ENCODE peak calls at places on chromosomes 12 and 14, in nine cellular contexts. A is adrenal gland, G is body of pancreas, T is ovary, W is tibial nerve, Z is heart left ventricle, X is A549, F is transverse colon, J is stomach. H is an unnamed sample.

GRCh38 chr12:121828306-121828705 is 24.5 kb downstream of the SETD1B start:
- DNase-seq in W (no peak), Z (no peak), A (peak; percentile 81), T (no peak), J (no peak), G (no peak), X (no peak), F (no peak), H (no peak)

GRCh38 chr12:53052419-53053222 is 2.8 kb downstream of the TNS2 start:
- DNase-seq in J (peak; percentile 92), A (peak; percentile 95), Z (peak; percentile 96), X (peak; percentile 77), G (peak; percentile 94), W (peak; percentile 94), F (peak; percentile 90), T (peak; percentile 96), H (no peak)

GRCh38 chr12:1915082-1915968 is 3.1 kb downstream of the CACNA2D4 start:
- DNase-seq in X (no peak), A (peak; percentile 35), W (peak; percentile 2), F (no peak), G (no peak), T (no peak), J (peak; percentile 17), Z (peak; percentile 23), H (peak; percentile 87)

GRCh38 chr12:65277994-65278575 is 398 bp upstream of the MSRB3 start:
- DNase-seq in A (no peak), J (no peak), X (no peak), G (no peak), F (no peak), Z (peak; percentile 24), W (no peak), T (no peak), H (no peak)

GRCh38 chr12:53101266-53101665 is 2.0 kb upstream of the SOAT2 start:
- DNase-seq in F (no peak), G (no peak), J (no peak), T (no peak), Z (no peak), W (no peak), X (no peak), A (peak; percentile 31), H (no peak)

GRCh38 chr14:35470775-35471174 is 63.2 kb upstream of the INSM2 start:
- DNase-seq in X (no peak), A (no peak), W (no peak), J (no peak), G (no peak), T (no peak), F (no peak), Z (no peak), H (no peak)

GRCh38 chr12:129659927-129660326 is 243.9 kb downstream of the TMEM132D start:
- DNase-seq in J (no peak), F (peak; percentile 15), T (no peak), W (no peak), Z (no peak), X (no peak), A (no peak), G (no peak), H (no peak)

GRCh38 chr14:81433378-81433777 is 33.3 kb upstream of the STON2 start:
- DNase-seq in Z (no peak), X (no peak), T (no peak), G (no peak), F (no peak), W (no peak), A (no peak), J (no peak), H (no peak)

GRCh38 chr12:19764408-19764807 is 325.1 kb downstream of the AEBP2 start:
- DNase-seq in W (no peak), J (no peak), Z (no peak), G (no peak), T (no peak), A (no peak), F (no peak), X (no peak), H (no peak)
- TF ChIP-seq POLR2A in W (no peak), J (no peak), Z (no peak), G (no peak), T (no peak), A (no peak), F (no peak), X (no peak), H (no peak)

GRCh38 chr14:77124345-77125274 is 17.0 kb downstream of the ZDHHC22 start:
- DNase-seq in W (peak; percentile 18), A (peak; percentile 68), X (peak; percentile 48), F (peak; percentile 67), J (peak; percentile 72), Z (peak; percentile 75), T (peak; percentile 43), G (peak; percentile 57), H (no peak)
- TF ChIP-seq POLR2A in W (no peak), A (no peak), X (peak; percentile 60), F (no peak), J (no peak), Z (no peak), T (no peak), G (no peak), H (no peak)

DNA sequence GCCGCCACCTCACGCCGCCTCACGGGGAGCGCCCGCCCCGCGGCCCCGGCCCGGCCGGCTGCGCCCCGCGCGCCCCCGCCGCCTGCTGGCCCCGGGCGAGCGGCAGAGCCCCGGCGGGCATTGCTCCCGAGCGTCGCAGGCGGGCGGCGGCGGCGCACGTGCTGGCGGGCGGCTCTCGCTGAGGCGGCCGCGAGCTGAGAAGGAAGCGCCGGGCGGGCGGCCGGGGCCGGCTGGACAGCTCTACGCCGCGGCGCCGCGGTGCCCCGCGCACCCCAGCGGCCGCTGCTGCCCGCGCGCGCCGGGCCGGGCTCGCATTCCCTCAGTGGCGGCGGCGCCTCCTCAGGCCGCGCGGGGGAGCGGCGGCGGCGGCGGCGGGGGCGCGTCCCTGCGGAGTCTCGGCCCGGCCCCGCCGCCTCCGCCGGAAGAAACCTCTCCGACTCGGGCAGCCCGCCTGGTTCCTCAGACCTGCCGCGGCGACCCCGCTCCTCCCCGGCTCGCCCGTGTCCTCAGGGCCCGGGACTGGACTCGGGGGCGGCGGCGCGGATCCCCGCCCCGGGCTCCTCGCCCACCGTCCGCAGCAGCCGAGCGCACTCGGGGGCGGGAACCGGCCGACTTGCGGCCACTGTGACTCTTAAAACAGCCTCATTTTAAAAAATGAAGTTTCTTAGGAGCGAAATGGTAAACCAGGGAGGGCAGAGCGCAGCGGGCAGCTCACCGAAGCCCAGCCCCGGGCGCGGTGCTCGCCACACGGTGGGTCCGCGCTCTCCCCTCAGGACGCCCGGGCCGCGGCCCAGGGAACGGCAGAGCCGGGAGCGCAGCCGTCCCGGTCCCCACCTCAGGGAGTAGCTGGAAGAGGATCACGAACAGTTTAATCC is at the start of gene PITPNM2:
- DNase-seq in X (peak; percentile 57), J (peak; percentile 67), Z (peak; percentile 81), F (peak; percentile 70), G (peak; percentile 66), W (no peak), A (peak; percentile 63), T (peak; percentile 81), H (no peak)
- TF ChIP-seq POLR2A in X (peak; percentile 25), J (no peak), Z (no peak), F (no peak), G (no peak), W (no peak), A (peak; percentile 23), T (no peak), H (no peak)

GRCh38 chr12:31846405-31846804 is 112.8 kb upstream of the RESF1 start:
- DNase-seq in F (no peak), Z (no peak), J (no peak), G (no peak), W (no peak), A (no peak), T (no peak), X (no peak), H (no peak)
- TF ChIP-seq POLR2A in F (no peak), Z (no peak), J (no peak), G (no peak), W (no peak), A (no peak), T (no peak), X (no peak), H (no peak)